ENCODE peak calls at places on chromosomes 13 and 19, in eight cellular contexts. B is Peyer's patch, U is lower leg skin, A is tibial artery, D is fibroblast of pulmonary artery, W is tibial nerve, I is PC-3, Z is GM23338. O is an unnamed sample.

GRCh38 chr13:75760182-75760981 is 124.3 kb downstream of the LMO7 start:
- DNase-seq in B (no peak), U (no peak), A (no peak), D (no peak), W (no peak), I (peak; percentile 76), Z (no peak), O (no peak)

GRCh38 chr13:113350065-113350937 is 13.6 kb downstream of the GRTP1 start:
- DNase-seq in B (no peak), U (no peak), A (no peak), D (no peak), W (no peak), I (no peak), Z (no peak), O (no peak)

GRCh38 chr19:4988770-4989251 is 19.9 kb downstream of the KDM4B start:
- DNase-seq in B (no peak), U (peak; percentile 89), A (no peak), D (peak; percentile 85), W (no peak), I (no peak), Z (no peak), O (no peak)

GRCh38 chr19:31391518-31391917 is 42.3 kb upstream of the TSHZ3 start:
- DNase-seq in B (no peak), U (no peak), A (no peak), D (no peak), W (no peak), I (no peak), Z (no peak), O (no peak)

GRCh38 chr19:5751709-5752108 is 31.3 kb downstream of the CATSPERD start:
- DNase-seq in B (no peak), U (no peak), A (no peak), D (no peak), W (no peak), I (no peak), Z (no peak), O (no peak)

GRCh38 chr13:109790951-109791605 is 4.7 kb upstream of the IRS2 start:
- DNase-seq in B (no peak), U (no peak), A (no peak), D (peak; percentile 60), W (no peak), I (peak; percentile 58), Z (peak; percentile 76), O (no peak)

GRCh38 chr19:42199440-42200115 is 17.9 kb downstream of the DEDD2 start:
- DNase-seq in B (peak; percentile 74), U (peak; percentile 89), A (peak; percentile 55), D (no peak), W (no peak), I (no peak), Z (peak; percentile 61), O (no peak)

GRCh38 chr19:30077851-30078355 is 135.9 kb downstream of the URI1 start:
- DNase-seq in B (no peak), U (no peak), A (no peak), D (no peak), W (no peak), I (no peak), Z (no peak), O (no peak)

GRCh38 chr19:7931221-7932061 is 5.5 kb upstream of the CTXN1 start:
- DNase-seq in B (no peak), U (no peak), A (no peak), D (no peak), W (no peak), I (no peak), Z (no peak), O (no peak)

GRCh38 chr19:10769533-10770491 is 51.9 kb downstream of the DNM2 start:
- DNase-seq in B (no peak), U (no peak), A (peak; percentile 68), D (peak; percentile 31), W (peak; percentile 27), I (peak; percentile 33), Z (peak; percentile 39), O (no peak)
- TF ChIP-seq CTCF in B (no peak), U (no peak), A (peak; percentile 30), D (no peak), W (no peak), I (peak; percentile 50), Z (peak; percentile 43), O (peak; percentile 32)

GRCh38 chr13:28978574-28978973 is 158.4 kb downstream of the MTUS2 start:
- DNase-seq in B (no peak), U (no peak), A (no peak), D (no peak), W (no peak), I (no peak), Z (no peak), O (no peak)
- TF ChIP-seq CTCF in B (no peak), U (no peak), A (no peak), D (no peak), W (no peak), I (no peak), Z (no peak), O (no peak)

GRCh38 chr13:62119739-62120700 is 704.4 kb upstream of the PCDH20 start:
- DNase-seq in B (no peak), U (no peak), A (no peak), D (peak; percentile 25), W (no peak), I (peak; percentile 31), Z (peak; percentile 43), O (no peak)
- TF ChIP-seq CTCF in B (no peak), U (no peak), A (no peak), D (peak; percentile 31), W (peak; percentile 14), I (peak; percentile 53), Z (no peak), O (peak; percentile 19)

GRCh38 chr19:23281663-23282276 is 31.6 kb upstream of the ZNF724 start:
- DNase-seq in B (no peak), U (no peak), A (no peak), D (no peak), W (no peak), I (no peak), Z (no peak), O (no peak)

GRCh38 chr19:23287620-23288019 is 37.4 kb upstream of the ZNF724 start:
- DNase-seq in B (no peak), U (no peak), A (no peak), D (no peak), W (no peak), I (no peak), Z (peak; percentile 25), O (no peak)

GRCh38 chr19:23285948-23286347 is 35.8 kb upstream of the ZNF724 start:
- DNase-seq in B (no peak), U (no peak), A (no peak), D (no peak), W (no peak), I (no peak), Z (no peak), O (no peak)

GRCh38 chr19:23283925-23284324 is 33.7 kb upstream of the ZNF724 start:
- DNase-seq in B (peak; percentile 61), U (peak; percentile 87), A (peak; percentile 45), D (peak; percentile 38), W (no peak), I (peak; percentile 24), Z (peak; percentile 88), O (no peak)

GRCh38 chr19:23286477-23286876 is 36.3 kb upstream of the ZNF724 start:
- DNase-seq in B (no peak), U (no peak), A (no peak), D (no peak), W (no peak), I (no peak), Z (peak; percentile 79), O (no peak)
- TF ChIP-seq CTCF in B (no peak), U (no peak), A (no peak), D (peak; percentile 23), W (no peak), I (peak; percentile 41), Z (peak; percentile 41), O (no peak)

DNA sequence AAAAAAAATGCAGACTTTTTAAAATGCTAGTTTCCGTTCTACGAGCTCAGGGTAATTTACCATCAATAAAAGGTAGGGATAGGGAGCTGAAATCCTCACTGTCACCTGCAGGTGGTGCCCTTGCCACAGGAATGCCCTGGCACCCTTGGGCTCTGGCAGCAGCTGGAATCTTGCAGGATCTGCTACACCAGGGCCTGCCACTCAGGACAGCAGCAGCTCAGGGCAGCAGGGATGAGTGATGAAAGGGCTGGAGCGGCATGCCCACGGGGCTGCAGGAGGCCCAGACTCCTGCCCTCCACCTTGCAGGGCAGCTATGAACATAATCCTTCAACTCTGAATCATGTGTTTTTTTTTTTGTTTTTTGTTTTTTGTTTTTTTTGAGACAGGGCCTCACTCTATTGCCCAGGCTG is 54.0 kb downstream of the GNG7 start:
- DNase-seq in B (peak; percentile 76), U (peak; percentile 92), A (peak; percentile 53), D (peak; percentile 85), W (no peak), I (peak; percentile 83), Z (peak; percentile 86), O (peak; percentile 49)
- TF ChIP-seq CTCF in B (peak; percentile 93), U (no peak), A (peak; percentile 91), D (peak; percentile 75), W (peak; percentile 52), I (peak; percentile 81), Z (peak; percentile 98), O (peak; percentile 75)